ENCODE peak calls at places on chromosome 22, in four cellular contexts. One of them, this sample, is unnamed.

GRCh38 chr22:28034760-28035401 is 115.8 kb upstream of the PITPNB start:
- DNase-seq in HCT116: no peak
- DNase-seq in GM12878: no peak
- DNase-seq in K562: peak; percentile 84
- DNase-seq in this sample: no peak

GRCh38 chr22:41030891-41031290 is 61.5 kb upstream of the EP300 start:
- DNase-seq in HCT116: no peak
- DNase-seq in GM12878: no peak
- DNase-seq in K562: no peak
- DNase-seq in this sample: no peak

GRCh38 chr22:17770180-17771077 is 3.8 kb downstream of the BID start:
- DNase-seq in HCT116: no peak
- DNase-seq in GM12878: no peak
- DNase-seq in K562: no peak
- DNase-seq in this sample: no peak

GRCh38 chr22:40487663-40488249 is 117.4 kb downstream of the SGSM3 start:
- DNase-seq in HCT116: no peak
- DNase-seq in GM12878: no peak
- DNase-seq in K562: no peak
- DNase-seq in this sample: peak; percentile 17

GRCh38 chr22:45647532-45648225 is 24.0 kb upstream of the ATXN10 start:
- DNase-seq in HCT116: no peak
- DNase-seq in GM12878: no peak
- DNase-seq in K562: no peak
- DNase-seq in this sample: no peak

GRCh38 chr22:41925783-41926460 is 684 bp downstream of the TNFRSF13C start:
- DNase-seq in HCT116: no peak
- DNase-seq in GM12878: no peak
- DNase-seq in K562: peak; percentile 78
- DNase-seq in this sample: peak; percentile 45

GRCh38 chr22:46134111-46134705 is 16.1 kb upstream of the PPARA start:
- DNase-seq in HCT116: no peak
- DNase-seq in GM12878: no peak
- DNase-seq in K562: no peak
- DNase-seq in this sample: no peak

GRCh38 chr22:36184433-36185035 is 17.1 kb downstream of the APOL4 start:
- DNase-seq in HCT116: no peak
- DNase-seq in GM12878: no peak
- DNase-seq in K562: no peak
- DNase-seq in this sample: no peak

GRCh38 chr22:46592390-46592872 is 27.8 kb upstream of the GRAMD4 start:
- DNase-seq in HCT116: no peak
- DNase-seq in GM12878: no peak
- DNase-seq in K562: peak; percentile 55
- DNase-seq in this sample: no peak

GRCh38 chr22:45768490-45768889 is 96.9 kb downstream of the ATXN10 start:
- DNase-seq in HCT116: no peak
- DNase-seq in GM12878: no peak
- DNase-seq in K562: no peak
- DNase-seq in this sample: no peak

GRCh38 chr22:45226681-45227186 is 14.0 kb downstream of the KIAA0930 start:
- DNase-seq in HCT116: no peak
- DNase-seq in GM12878: no peak
- DNase-seq in K562: no peak
- DNase-seq in this sample: no peak

GRCh38 chr22:40238425-40239344 is 61.0 kb downstream of the TNRC6B start:
- DNase-seq in HCT116: no peak
- DNase-seq in GM12878: no peak
- DNase-seq in K562: no peak
- DNase-seq in this sample: no peak

GRCh38 chr22:42397332-42398246 is 34.6 kb downstream of the NFAM1 start:
- DNase-seq in HCT116: no peak
- DNase-seq in GM12878: peak; percentile 66
- DNase-seq in K562: no peak
- DNase-seq in this sample: no peak

GRCh38 chr22:29689872-29690213 is 30.0 kb upstream of the CABP7 start:
- DNase-seq in HCT116: no peak
- DNase-seq in GM12878: no peak
- DNase-seq in K562: peak; percentile 50
- DNase-seq in this sample: peak; percentile 24

GRCh38 chr22:19766506-19767426 is 6.2 kb downstream of the TBX1 start:
- DNase-seq in HCT116: peak; percentile 50
- DNase-seq in GM12878: no peak
- DNase-seq in K562: peak; percentile 86
- DNase-seq in this sample: no peak

GRCh38 chr22:19634576-19634975 is 79.7 kb upstream of the SEPTIN5 start:
- DNase-seq in HCT116: no peak
- DNase-seq in GM12878: no peak
- DNase-seq in K562: no peak
- DNase-seq in this sample: no peak

GRCh38 chr22:20239063-20239950 is 28.8 kb downstream of the RTN4R start:
- DNase-seq in HCT116: no peak
- DNase-seq in GM12878: no peak
- DNase-seq in K562: peak; percentile 63
- DNase-seq in this sample: no peak

GRCh38 chr22:33504941-33505647 is 415.2 kb downstream of the LARGE1 start:
- DNase-seq in HCT116: no peak
- DNase-seq in GM12878: no peak
- DNase-seq in K562: no peak
- DNase-seq in this sample: no peak

GRCh38 chr22:26903030-26903856 is 245.9 kb downstream of the MIAT start:
- DNase-seq in HCT116: no peak
- DNase-seq in GM12878: no peak
- DNase-seq in K562: no peak
- DNase-seq in this sample: no peak

GRCh38 chr22:42967933-42968332 is 47.0 kb downstream of the PACSIN2 start:
- DNase-seq in HCT116: no peak
- DNase-seq in GM12878: no peak
- DNase-seq in K562: peak; percentile 62
- DNase-seq in this sample: no peak

DNA sequence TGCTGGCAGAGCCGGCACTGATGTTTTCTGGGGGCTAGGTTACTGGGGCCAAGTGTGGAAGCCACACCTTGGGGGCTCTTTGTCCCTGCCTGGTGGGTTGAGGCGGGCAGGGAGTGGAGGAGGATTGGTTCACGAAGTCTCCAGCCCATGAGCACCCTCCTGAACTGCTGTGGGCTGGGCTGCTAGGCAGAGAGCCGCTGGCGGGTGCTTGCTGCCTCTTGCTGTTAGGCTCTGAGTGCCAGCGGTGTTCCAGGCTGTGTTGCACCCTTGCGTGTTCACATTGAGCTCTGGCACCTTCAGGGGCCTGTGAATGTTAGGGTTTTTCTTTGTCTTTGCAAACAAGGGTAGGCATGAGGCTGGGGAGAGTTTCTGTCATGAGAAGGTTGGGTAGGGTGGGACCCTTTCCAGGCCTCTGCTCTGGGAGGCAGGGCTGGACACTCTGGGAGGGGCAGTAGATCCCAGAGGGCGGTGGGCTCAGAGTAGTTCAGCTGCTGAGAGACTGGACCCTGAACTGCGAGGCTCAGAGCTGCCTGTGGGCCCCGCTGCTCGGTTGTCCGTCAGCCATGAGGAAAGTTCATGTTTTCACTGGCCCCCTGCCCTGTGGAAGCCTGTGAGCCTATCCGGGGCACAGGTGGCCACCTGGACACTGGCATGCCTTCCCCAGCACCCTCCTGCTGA is 24.0 kb upstream of the TMEM191C start:
- DNase-seq in HCT116: no peak
- DNase-seq in GM12878: no peak
- DNase-seq in K562: no peak
- DNase-seq in this sample: no peak
- TF ChIP-seq ZBTB33 in HCT116: no peak
- TF ChIP-seq ZBTB33 in GM12878: no peak
- TF ChIP-seq ZBTB33 in K562: no peak
- TF ChIP-seq ZBTB33 in this sample: peak; percentile 55

DNA sequence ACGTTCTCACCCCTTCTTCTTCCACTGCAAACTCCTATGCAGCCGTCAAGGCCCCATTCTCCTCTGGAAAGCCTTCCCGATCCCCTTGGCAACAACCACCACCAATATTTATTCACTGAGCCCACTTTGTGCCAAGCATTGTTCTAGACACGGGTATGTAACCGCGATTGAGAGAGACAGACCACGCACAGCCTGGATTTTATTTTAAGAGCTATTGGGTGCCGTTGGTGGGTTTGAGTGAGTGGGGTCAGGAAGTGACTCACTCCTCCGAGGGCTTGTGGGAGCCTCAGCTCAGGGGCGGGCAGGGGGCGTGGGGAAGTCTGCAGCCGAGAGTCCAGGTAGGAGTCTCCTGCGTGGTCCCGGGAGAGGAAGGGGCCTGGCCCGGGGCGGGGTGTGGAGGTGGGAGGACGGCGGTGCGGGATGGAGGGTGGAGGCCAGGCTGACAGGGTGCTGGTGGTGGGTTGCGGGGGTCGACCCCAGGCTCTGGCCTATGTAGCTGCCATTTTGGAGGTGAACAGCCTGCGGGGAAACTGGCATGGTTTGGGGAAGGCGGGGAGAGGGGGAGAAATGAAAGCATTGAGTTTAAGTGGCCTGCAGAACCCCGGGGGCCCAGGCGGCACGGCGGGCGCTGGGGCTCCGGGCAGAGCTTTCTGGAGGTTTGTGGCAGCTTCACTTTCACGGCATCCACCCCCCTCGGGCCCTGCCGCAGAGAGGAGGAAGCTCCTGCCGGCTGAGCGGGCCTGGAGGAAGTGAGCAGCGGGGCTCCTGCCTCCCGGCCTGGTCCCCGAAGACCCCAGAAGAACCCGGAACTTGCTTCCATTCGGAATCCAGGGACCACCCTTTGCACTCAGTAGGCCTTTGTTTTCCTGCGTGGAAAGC is 547 bp downstream of the PARVG start:
- DNase-seq in HCT116: no peak
- DNase-seq in GM12878: no peak
- DNase-seq in K562: no peak
- DNase-seq in this sample: no peak
- TF ChIP-seq POLR2A in HCT116: no peak
- TF ChIP-seq POLR2A in GM12878: peak; percentile 77
- TF ChIP-seq POLR2A in K562: no peak
- TF ChIP-seq POLR2A in this sample: no peak

GRCh38 chr22:49948958-49949913 is 11.3 kb upstream of the PIM3 start:
- DNase-seq in HCT116: no peak
- DNase-seq in GM12878: no peak
- DNase-seq in K562: no peak
- DNase-seq in this sample: peak; percentile 84
- TF ChIP-seq ZBTB33 in HCT116: no peak
- TF ChIP-seq ZBTB33 in GM12878: no peak
- TF ChIP-seq ZBTB33 in K562: no peak
- TF ChIP-seq ZBTB33 in this sample: no peak

GRCh38 chr22:37187552-37187890 is 526 bp downstream of the C1QTNF6 start:
- DNase-seq in HCT116: no peak
- DNase-seq in GM12878: no peak
- DNase-seq in K562: no peak
- DNase-seq in this sample: no peak

GRCh38 chr22:37186997-37187522 is 987 bp downstream of the C1QTNF6 start:
- DNase-seq in HCT116: no peak
- DNase-seq in GM12878: no peak
- DNase-seq in K562: no peak
- DNase-seq in this sample: no peak

GRCh38 chr22:37186228-37186996 is 1.6 kb downstream of the C1QTNF6 start:
- DNase-seq in HCT116: peak; percentile 97
- DNase-seq in GM12878: peak; percentile 55
- DNase-seq in K562: peak; percentile 72
- DNase-seq in this sample: peak; percentile 64

GRCh38 chr22:37189011-37189466 is 992 bp upstream of the C1QTNF6 start:
- DNase-seq in HCT116: peak; percentile 58
- DNase-seq in GM12878: no peak
- DNase-seq in K562: no peak
- DNase-seq in this sample: no peak

GRCh38 chr22:37187891-37188761 is at the start of gene C1QTNF6:
- DNase-seq in HCT116: no peak
- DNase-seq in GM12878: no peak
- DNase-seq in K562: no peak
- DNase-seq in this sample: no peak
- TF ChIP-seq POLR2A in HCT116: no peak
- TF ChIP-seq POLR2A in GM12878: no peak
- TF ChIP-seq POLR2A in K562: no peak
- TF ChIP-seq POLR2A in this sample: no peak

DNA sequence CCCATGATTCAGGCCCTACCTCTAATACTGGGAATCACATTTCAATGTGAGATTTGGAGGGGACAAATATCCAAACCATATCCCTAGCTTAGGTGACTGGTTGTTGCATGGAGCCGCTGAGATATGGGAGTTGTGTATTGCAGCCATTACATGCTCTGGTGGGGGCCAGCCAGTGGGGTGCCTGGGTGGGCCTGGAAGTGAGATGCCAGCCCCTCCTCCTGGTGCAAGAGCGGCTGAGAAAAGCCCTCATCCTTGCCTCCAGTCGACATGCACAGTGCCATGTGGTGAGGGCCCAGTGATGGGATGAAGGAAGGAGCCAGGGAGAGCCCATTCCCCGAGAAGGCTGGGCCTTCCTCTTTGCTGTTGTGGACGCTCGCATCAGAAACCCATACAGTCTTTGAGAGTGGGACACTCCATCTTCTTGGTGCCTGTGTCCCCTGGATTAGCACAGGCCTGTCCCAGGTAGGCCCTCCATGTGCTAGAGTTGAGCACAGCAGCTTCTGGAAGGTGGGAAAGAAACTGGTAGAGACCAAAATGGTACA is 1043.0 kb downstream of the TBC1D22A start:
- DNase-seq in HCT116: no peak
- DNase-seq in GM12878: no peak
- DNase-seq in K562: no peak
- DNase-seq in this sample: no peak
- TF ChIP-seq ZBTB33 in HCT116: no peak
- TF ChIP-seq ZBTB33 in GM12878: no peak
- TF ChIP-seq ZBTB33 in K562: no peak
- TF ChIP-seq ZBTB33 in this sample: no peak

GRCh38 chr22:37240941-37241320 is 3.1 kb downstream of the RAC2 start:
- DNase-seq in HCT116: no peak
- DNase-seq in GM12878: no peak
- DNase-seq in K562: no peak
- DNase-seq in this sample: no peak
- TF ChIP-seq POLR2A in HCT116: no peak
- TF ChIP-seq POLR2A in GM12878: no peak
- TF ChIP-seq POLR2A in K562: no peak
- TF ChIP-seq POLR2A in this sample: no peak

GRCh38 chr22:23690713-23691112 is at the start of gene RGL4:
- DNase-seq in HCT116: no peak
- DNase-seq in GM12878: no peak
- DNase-seq in K562: no peak
- DNase-seq in this sample: no peak
- TF ChIP-seq ZBTB33 in HCT116: no peak
- TF ChIP-seq ZBTB33 in GM12878: no peak
- TF ChIP-seq ZBTB33 in K562: no peak
- TF ChIP-seq ZBTB33 in this sample: no peak

DNA sequence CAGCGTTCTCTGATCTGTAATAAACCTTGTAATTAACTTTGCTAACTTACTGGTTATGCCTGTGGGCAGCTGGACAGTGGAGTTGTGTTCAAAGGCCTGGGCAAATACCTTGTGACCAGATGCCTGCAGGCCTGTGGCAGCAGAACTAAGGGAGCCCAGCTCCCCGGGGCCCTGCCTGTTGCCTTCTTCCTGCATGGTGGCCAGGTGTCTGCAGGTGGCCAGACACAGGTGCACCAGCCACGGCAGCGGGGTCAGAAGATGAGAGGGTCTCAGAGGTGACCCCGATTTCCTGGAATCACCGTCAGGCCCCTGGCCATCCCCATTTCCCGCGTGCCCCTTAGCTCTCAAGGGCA is 127.2 kb downstream of the OSBP2 start:
- DNase-seq in HCT116: no peak
- DNase-seq in GM12878: no peak
- DNase-seq in K562: no peak
- DNase-seq in this sample: no peak
- TF ChIP-seq POLR2A in HCT116: no peak
- TF ChIP-seq POLR2A in GM12878: no peak
- TF ChIP-seq POLR2A in K562: no peak
- TF ChIP-seq POLR2A in this sample: no peak